ENCODE peak calls at places on chromosomes 3 and 15, in nine cellular contexts. D is esophagus muscularis mucosa, B is breast epithelium, X is SK-N-SH, M is transverse colon, J is Panc1, F is suprapubic skin, H is HCT116, S is H1. E is an unnamed sample.

GRCh38 chr3:39915027-39915426 is 105.6 kb downstream of the MYRIP start:
- DNase-seq in S (no peak), D (no peak), M (no peak), B (no peak), X (peak; percentile 11), J (no peak), H (no peak), F (no peak), E (no peak)

GRCh38 chr3:144480520-144480919 is 508.9 kb downstream of the DIPK2A start:
- DNase-seq in B (no peak), S (no peak), H (no peak), X (no peak), F (no peak), M (no peak), J (no peak), D (no peak), E (no peak)

GRCh38 chr3:28267984-28268849 is 26.8 kb downstream of the CMC1 start:
- DNase-seq in S (no peak), H (no peak), M (peak; percentile 21), B (no peak), J (no peak), X (no peak), F (no peak), D (no peak), E (no peak)

GRCh38 chr3:142618917-142619401 is 22.8 kb downstream of the PLS1 start:
- DNase-seq in M (peak; percentile 49), H (no peak), B (no peak), J (peak; percentile 64), S (no peak), D (no peak), X (no peak), F (no peak), E (no peak)

GRCh38 chr15:34616613-34617012 is 33.2 kb upstream of the GOLGA8B start:
- DNase-seq in M (no peak), J (no peak), F (no peak), H (peak; percentile 38), B (no peak), D (no peak), S (no peak), X (no peak), E (no peak)

GRCh38 chr15:57728436-57728835 is 21.9 kb downstream of the POLR2M start:
- DNase-seq in J (no peak), D (no peak), H (no peak), M (no peak), B (no peak), F (no peak), S (no peak), X (no peak), E (no peak)

GRCh38 chr15:94232107-94232506 is 746 bp downstream of the MCTP2 start:
- DNase-seq in J (no peak), D (no peak), M (no peak), X (no peak), H (no peak), F (no peak), B (no peak), S (no peak), E (no peak)

GRCh38 chr3:36992806-36993325 is at the start of gene EPM2AIP1:
- DNase-seq in B (no peak), J (no peak), M (no peak), F (peak; percentile 99), H (no peak), D (no peak), X (peak; percentile 95), S (peak; percentile 85), E (peak; percentile 100)

GRCh38 chr3:190116551-190117067 is 4.1 kb downstream of the P3H2 start:
- DNase-seq in S (no peak), M (no peak), F (no peak), H (no peak), B (no peak), X (no peak), D (no peak), J (no peak), E (no peak)

GRCh38 chr15:50794102-50794501 is 28.6 kb upstream of the SPPL2A start:
- DNase-seq in F (no peak), X (no peak), D (no peak), S (no peak), M (no peak), J (no peak), B (no peak), H (no peak), E (no peak)

GRCh38 chr3:149898771-149899170 is 71.9 kb downstream of the PFN2 start:
- DNase-seq in X (no peak), S (no peak), H (peak; percentile 12), B (no peak), F (no peak), M (no peak), J (no peak), D (no peak), E (no peak)

GRCh38 chr3:187725653-187726370 is 19.5 kb downstream of the BCL6 start:
- DNase-seq in S (no peak), H (no peak), F (no peak), J (no peak), M (no peak), B (peak; percentile 78), X (no peak), D (no peak), E (no peak)

GRCh38 chr3:40996382-40996781 is 202.9 kb upstream of the CTNNB1 start:
- DNase-seq in H (no peak), M (no peak), X (no peak), B (no peak), D (no peak), S (no peak), J (no peak), F (no peak), E (no peak)

GRCh38 chr3:126114406-126115386 is 30.8 kb upstream of the SLC41A3 start:
- DNase-seq in B (no peak), J (no peak), X (no peak), F (peak; percentile 51), S (peak; percentile 37), M (peak; percentile 4), D (no peak), H (no peak), E (no peak)

GRCh38 chr3:184737641-184738518 is 26.0 kb upstream of the MAGEF1 start:
- DNase-seq in S (peak; percentile 37), H (no peak), J (no peak), B (peak; percentile 45), F (peak; percentile 49), D (no peak), M (no peak), X (no peak), E (peak; percentile 76)

GRCh38 chr3:111723293-111723963 is 128.3 kb upstream of the ZBED2 start:
- DNase-seq in B (no peak), S (no peak), F (no peak), J (no peak), D (no peak), M (no peak), H (no peak), X (no peak), E (no peak)

GRCh38 chr3:49298511-49298910 is 21.5 kb upstream of the C3orf62 start:
- DNase-seq in H (no peak), B (no peak), D (no peak), F (no peak), X (no peak), J (no peak), M (no peak), S (no peak), E (no peak)
- TF ChIP-seq POLR2AphosphoS5 in H (no peak), B (no peak), D (no peak), F (no peak), X (no peak), J (no peak), M (no peak), S (no peak), E (no peak)

DNA sequence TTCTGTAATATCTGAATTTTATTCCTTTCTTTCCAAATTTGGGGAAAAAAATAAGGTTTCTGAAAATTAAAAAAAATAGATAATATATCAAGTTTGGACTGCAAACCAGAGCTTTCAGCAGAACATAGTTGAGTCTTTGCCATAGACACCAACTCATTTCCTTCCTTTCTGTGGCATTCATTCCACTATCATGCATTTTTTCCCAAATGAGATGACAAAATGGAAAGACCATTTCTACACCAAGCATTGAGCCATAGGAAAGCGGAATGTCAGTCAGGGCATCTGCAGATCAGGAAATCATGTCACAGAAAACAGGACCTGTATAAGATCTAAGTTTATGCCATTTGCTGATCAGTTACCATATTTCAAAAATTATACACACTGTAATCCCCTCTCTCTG is 333.3 kb upstream of the THBS1 start:
- DNase-seq in F (no peak), D (no peak), H (no peak), B (no peak), J (no peak), M (no peak), S (no peak), X (no peak), E (no peak)
- H3K4me1 ChIP-seq in F (no peaks in the 10 kb centered on the region), D (no peaks in the 10 kb centered on the region), H (peaks cover 11% of the 10 kb centered on the region), B (no peaks in the 10 kb centered on the region), J (no peaks in the 10 kb centered on the region), M (no peaks in the 10 kb centered on the region), S (no peaks in the 10 kb centered on the region), X (no peaks in the 10 kb centered on the region), E (no peaks in the 10 kb centered on the region)

GRCh38 chr15:77135181-77135580 is 64.3 kb upstream of the TSPAN3 start:
- DNase-seq in H (no peak), X (no peak), S (no peak), B (no peak), D (no peak), F (no peak), J (no peak), M (no peak), E (no peak)

GRCh38 chr15:77143191-77143590 is 72.3 kb upstream of the TSPAN3 start:
- DNase-seq in F (no peak), H (no peak), M (no peak), B (no peak), S (no peak), J (no peak), X (no peak), D (no peak), E (no peak)

GRCh38 chr15:77139312-77139711 is 68.4 kb upstream of the TSPAN3 start:
- DNase-seq in X (no peak), B (no peak), S (no peak), D (no peak), J (no peak), H (no peak), F (no peak), M (no peak), E (no peak)

GRCh38 chr15:77140220-77140619 is 69.3 kb upstream of the TSPAN3 start:
- DNase-seq in X (no peak), B (no peak), H (no peak), M (no peak), J (no peak), F (no peak), S (no peak), D (no peak), E (no peak)

DNA sequence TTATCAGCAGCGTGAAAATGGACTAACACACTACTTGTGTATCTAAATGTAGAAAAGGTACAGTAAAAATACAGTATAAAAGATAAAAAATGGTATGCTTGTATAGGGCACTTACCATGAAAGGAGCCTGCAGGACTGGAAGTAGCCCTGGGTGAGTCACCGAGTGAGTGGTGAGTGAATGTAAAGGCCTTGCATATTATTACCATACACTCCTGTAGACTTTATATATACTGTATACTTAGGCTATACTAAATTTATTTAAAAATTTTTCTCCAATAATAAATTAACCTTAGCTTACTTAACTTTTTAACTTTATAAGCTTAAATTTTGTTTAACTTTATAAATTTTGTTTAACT is 67.2 kb upstream of the TSPAN3 start:
- DNase-seq in B (no peak), H (no peak), F (no peak), X (no peak), D (no peak), S (no peak), J (no peak), M (peak; percentile 22), E (no peak)
- TF ChIP-seq CTCF in B (no peak), H (no peak), F (no peak), X (no peak), D (no peak), S (no peak), J (no peak), M (no peak), E (no peak)

GRCh38 chr15:65651831-65652749 is 30.4 kb downstream of the SLC24A1 start:
- DNase-seq in S (no peak), J (no peak), B (peak; percentile 23), D (peak; percentile 68), F (no peak), H (no peak), M (no peak), X (no peak), E (no peak)
- TF ChIP-seq POLR2AphosphoS5 in S (no peak), J (no peak), B (no peak), D (no peak), F (no peak), H (no peak), M (no peak), X (no peak), E (no peak)

E was measured in vagina.